ENCODE peak calls at places on chromosomes 12 and 14, in six cellular contexts. R, N, I, W, S and A are unnamed samples.

GRCh38 chr14:88870777-88871176 is 46.3 kb downstream of the TTC8 start:
- DNase-seq in R (no peak), N (no peak), I (no peak), W (no peak), S (no peak), A (no peak)

GRCh38 chr12:92242917-92243316 is 97.3 kb upstream of the BTG1 start:
- DNase-seq in R (no peak), N (peak), I (no peak), W (no peak), S (no peak), A (no peak)

GRCh38 chr14:103847954-103848719 is 762 bp upstream of the PPP1R13B start:
- DNase-seq in R (peak), N (no peak), I (no peak), W (no peak), S (no peak), A (peak)

GRCh38 chr12:109923481-109924245 is 23.6 kb downstream of the TCHP start:
- DNase-seq in R (no peak), N (no peak), I (no peak), W (no peak), S (no peak), A (no peak)

GRCh38 chr14:73397810-73398209 is 60.5 kb downstream of the NUMB start:
- DNase-seq in R (no peak), N (peak), I (no peak), W (no peak), S (no peak), A (no peak)

GRCh38 chr14:60651936-60652673 is 2.8 kb upstream of the SIX1 start:
- DNase-seq in R (no peak), N (peak), I (no peak), W (no peak), S (no peak), A (no peak)

GRCh38 chr12:101231626-101232025 is 21.6 kb upstream of the SLC5A8 start:
- DNase-seq in R (no peak), N (no peak), I (no peak), W (no peak), S (no peak), A (no peak)

GRCh38 chr14:98252819-98253218 is 1019.2 kb downstream of the BCL11B start:
- DNase-seq in R (no peak), N (no peak), I (no peak), W (no peak), S (no peak), A (no peak)

GRCh38 chr14:86237733-86238132 is 707.8 kb downstream of the FLRT2 start:
- DNase-seq in R (no peak), N (no peak), I (no peak), W (no peak), S (no peak), A (no peak)

GRCh38 chr14:76208340-76208739 is 56.6 kb downstream of the GPATCH2L start:
- DNase-seq in R (no peak), N (no peak), I (no peak), W (no peak), S (no peak), A (no peak)

GRCh38 chr12:69651922-69652321 is 41.2 kb upstream of the LRRC10 start:
- DNase-seq in R (no peak), N (no peak), I (no peak), W (no peak), S (no peak), A (no peak)

GRCh38 chr12:72271401-72271740 is 799 bp upstream of the TRHDE start:
- DNase-seq in R (peak), N (peak), I (no peak), W (no peak), S (no peak), A (peak)

GRCh38 chr12:104083769-104084475 is 19.6 kb downstream of the HCFC2 start:
- DNase-seq in R (no peak), N (no peak), I (no peak), W (no peak), S (no peak), A (no peak)

GRCh38 chr14:105465209-105466031 is 9.2 kb upstream of the CRIP2 start:
- DNase-seq in R (no peak), N (no peak), I (no peak), W (peak), S (no peak), A (no peak)

GRCh38 chr12:38691164-38691563 is 214.2 kb downstream of the CPNE8 start:
- DNase-seq in R (no peak), N (no peak), I (no peak), W (no peak), S (no peak), A (no peak)

GRCh38 chr12:112868459-112869041 is 38.2 kb upstream of the OAS1 start:
- DNase-seq in R (no peak), N (no peak), I (no peak), W (no peak), S (peak), A (no peak)

DNA sequence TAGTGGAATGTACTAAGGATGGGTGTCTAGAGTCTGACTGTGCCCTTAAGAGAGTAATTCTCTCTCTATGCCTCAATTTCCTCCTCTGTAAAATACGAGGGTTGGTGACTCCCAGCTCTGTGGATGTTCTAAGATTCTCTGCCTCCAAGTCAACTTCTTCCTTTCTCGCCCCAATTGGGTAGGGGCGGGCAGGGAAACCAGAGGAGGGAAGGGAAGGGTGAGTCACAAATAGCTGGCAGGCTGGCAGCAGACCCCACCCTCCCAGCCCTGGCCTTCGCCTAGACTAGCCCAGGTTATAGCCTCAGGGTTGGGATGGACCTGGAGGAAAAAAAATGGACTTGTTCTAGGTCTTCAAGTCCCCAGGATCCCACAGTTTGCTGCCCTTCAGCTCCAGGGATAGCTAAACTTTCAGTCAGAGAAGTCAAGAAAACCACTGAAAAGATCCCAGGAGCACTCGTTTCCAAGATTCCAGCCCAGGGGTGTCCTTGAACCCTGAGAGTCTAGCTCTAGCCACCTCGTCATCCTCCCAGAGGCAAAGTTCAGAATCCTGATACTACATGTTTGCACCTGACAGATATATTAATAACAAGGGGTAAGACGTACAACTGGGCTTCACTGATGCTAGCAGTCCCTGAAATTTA is 2.3 kb downstream of the DGKA start:
- DNase-seq in R (no peak), N (peak), I (no peak), W (peak), S (no peak), A (no peak)
- H3K4me3 ChIP-seq in R (no peak), N (no peak), I (peak), W (peak), S (peak), A (no peak)

GRCh38 chr14:91417983-91418386 is 365 bp upstream of the CCDC88C start:
- DNase-seq in R (peak), N (no peak), I (peak), W (no peak), S (no peak), A (no peak)

GRCh38 chr14:91415794-91416743 is 1.6 kb downstream of the CCDC88C start:
- DNase-seq in R (no peak), N (no peak), I (peak), W (no peak), S (no peak), A (no peak)

GRCh38 chr14:91418387-91419043 is 895 bp upstream of the CCDC88C start:
- DNase-seq in R (peak), N (peak), I (peak), W (peak), S (no peak), A (peak)

GRCh38 chr14:91416744-91417133 is 881 bp downstream of the CCDC88C start:
- DNase-seq in R (peak), N (no peak), I (no peak), W (no peak), S (no peak), A (no peak)

DNA sequence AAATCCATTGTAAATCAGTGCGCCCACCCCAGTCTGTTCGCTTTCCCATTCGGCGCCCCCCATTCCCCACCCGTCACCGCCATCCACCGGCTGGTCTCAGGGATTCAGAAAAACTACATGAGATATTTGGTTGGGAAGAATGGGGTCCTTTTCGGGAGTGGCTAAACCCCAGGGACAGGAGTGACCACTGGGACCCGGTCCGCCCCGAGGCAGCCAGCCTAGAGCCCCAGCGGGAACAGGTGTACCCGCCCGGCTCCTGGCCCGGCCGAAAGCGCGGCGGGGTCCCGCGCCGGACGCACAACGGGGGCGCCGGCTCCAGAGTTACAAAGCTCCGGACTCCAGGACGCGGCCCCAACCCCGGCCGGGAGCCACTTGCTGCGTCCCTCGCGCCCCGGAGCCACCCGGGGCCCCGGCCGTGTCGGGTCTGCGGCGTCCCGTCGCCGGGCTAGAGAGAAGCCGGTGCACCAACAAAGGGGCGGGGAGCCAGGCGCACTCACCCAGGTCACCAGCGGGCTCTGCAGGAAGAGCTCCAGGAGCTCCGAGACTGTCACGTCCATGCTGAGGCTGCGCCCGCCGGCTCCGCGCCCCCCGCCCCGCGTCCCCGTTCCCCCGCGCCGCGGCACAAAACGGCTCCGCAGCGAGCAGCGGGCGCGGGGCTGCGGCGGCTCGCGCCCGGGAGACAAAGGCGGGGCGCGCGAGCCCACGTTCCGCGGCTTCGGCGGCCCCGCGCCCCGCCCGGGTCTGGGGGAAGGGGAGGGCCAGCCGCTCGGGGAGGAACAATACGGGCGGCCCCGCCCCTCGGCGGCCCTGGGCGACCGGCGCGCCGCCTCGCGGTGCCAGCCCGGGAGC is at the start of gene CCDC88C:
- DNase-seq in R (peak), N (no peak), I (peak), W (peak), S (no peak), A (no peak)
- TF ChIP-seq CTCF in R (no peak), N (no peak), I (no peak), W (no peak), S (no peak), A (no peak)

GRCh38 chr14:90597961-90598360 is 201.1 kb downstream of the CALM1 start:
- DNase-seq in R (no peak), N (no peak), I (no peak), W (no peak), S (no peak), A (no peak)

GRCh38 chr14:90600619-90601018 is 203.8 kb downstream of the CALM1 start:
- DNase-seq in R (no peak), N (no peak), I (no peak), W (no peak), S (no peak), A (no peak)

GRCh38 chr14:90599339-90599738 is 202.5 kb downstream of the CALM1 start:
- DNase-seq in R (no peak), N (no peak), I (no peak), W (no peak), S (no peak), A (no peak)

GRCh38 chr14:90601521-90601920 is 204.7 kb downstream of the CALM1 start:
- DNase-seq in R (no peak), N (no peak), I (no peak), W (no peak), S (no peak), A (no peak)

DNA sequence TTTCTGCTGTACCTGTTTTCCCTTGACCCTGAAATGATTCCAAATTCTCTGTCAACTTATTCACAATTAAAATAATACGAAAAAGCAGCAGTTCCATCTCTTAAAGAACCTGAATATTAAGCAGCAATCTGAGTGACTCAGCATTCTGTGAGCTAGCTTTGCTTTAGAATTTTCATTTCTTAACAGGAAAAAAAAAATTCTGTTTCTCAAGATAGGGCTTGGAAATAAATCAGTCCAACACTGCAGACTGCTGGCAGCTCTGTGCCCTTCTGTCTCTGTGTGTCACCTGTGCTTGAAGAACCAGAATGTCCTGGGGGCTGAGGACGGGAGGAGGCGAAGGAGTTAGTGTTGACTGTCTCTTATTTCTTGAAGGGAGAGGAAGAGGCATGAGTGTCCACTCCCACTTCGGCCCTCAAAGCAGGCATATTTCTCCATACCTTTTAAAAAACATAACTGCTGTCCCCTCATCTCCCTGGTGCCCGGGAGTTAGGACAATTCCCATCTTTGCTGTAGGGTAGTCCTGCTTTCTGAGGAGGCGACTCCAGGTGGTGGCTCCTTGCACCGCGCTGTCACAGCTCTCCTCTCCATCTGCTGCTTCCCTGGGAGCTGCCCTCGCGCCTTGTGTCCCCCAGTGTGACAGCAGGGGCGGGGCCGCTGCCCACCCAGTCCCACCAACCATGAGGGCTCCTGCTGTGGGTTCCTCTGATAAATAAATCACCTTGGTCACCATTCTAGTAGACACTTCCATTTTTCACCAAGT is 203.1 kb downstream of the CALM1 start:
- DNase-seq in R (no peak), N (peak), I (no peak), W (peak), S (no peak), A (no peak)
- H3K27ac ChIP-seq in R (no peak), N (no peak), I (no peak), W (peak), S (no peak), A (no peak)

DNA sequence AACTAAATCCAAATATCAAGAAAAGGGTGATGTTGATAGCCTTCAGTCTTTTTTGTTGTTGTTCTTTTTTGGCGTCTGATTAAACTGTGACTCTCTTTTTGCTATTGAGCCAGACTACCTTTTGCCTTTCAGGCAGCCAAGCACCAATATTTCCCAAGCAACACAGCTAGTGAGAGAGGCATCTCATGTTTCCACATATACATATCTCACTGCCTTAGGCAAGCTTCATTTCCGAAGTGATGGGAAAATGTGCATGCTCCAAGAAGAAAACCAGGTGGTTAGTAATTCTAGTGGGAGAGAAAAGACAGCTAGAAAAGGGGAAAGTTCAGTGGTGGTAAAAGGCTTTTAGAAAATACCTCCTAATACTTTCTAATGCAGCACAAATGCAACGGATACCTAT is 277.7 kb downstream of the TMTC2 start:
- DNase-seq in R (no peak), N (no peak), I (no peak), W (no peak), S (no peak), A (no peak)
- H3K4me3 ChIP-seq in R (no peak), N (no peak), I (no peak), W (no peak), S (no peak), A (no peak)